ENCODE peak calls at places on chromosomes 2 and 18, in seven cellular contexts. One of them, this sample, is unnamed.

GRCh38 chr2:196758474-196759377 is 40.8 kb downstream of the GTF3C3 start:
- DNase-seq in NCI-H2081: no peak
- DNase-seq in GM03348: peak
- DNase-seq in GM04503: no peak
- DNase-seq in fibroblast of the conjunctiva: peak
- DNase-seq in dermis blood vessel endothelial cell: peak
- DNase-seq in stimulated activated CD4-positive, alpha-beta T cell treated with anti-CD3 and anti-CD28 coated beads, Interleukin-2, amount 100 ng/mL, for 24 hours: no peak
- DNase-seq in this sample: peak

GRCh38 chr2:65402780-65403528 is 29.4 kb downstream of the SPRED2 start:
- DNase-seq in fibroblast of the conjunctiva: peak
- DNase-seq in GM03348: peak
- DNase-seq in GM04503: peak
- DNase-seq in stimulated activated CD4-positive, alpha-beta T cell treated with anti-CD3 and anti-CD28 coated beads, Interleukin-2, amount 100 ng/mL, for 24 hours: no peak
- DNase-seq in dermis blood vessel endothelial cell: no peak
- DNase-seq in NCI-H2081: no peak
- DNase-seq in this sample: no peak

GRCh38 chr18:13378150-13378549 is 159.6 kb downstream of the LDLRAD4 start:
- DNase-seq in stimulated activated CD4-positive, alpha-beta T cell treated with anti-CD3 and anti-CD28 coated beads, Interleukin-2, amount 100 ng/mL, for 24 hours: no peak
- DNase-seq in fibroblast of the conjunctiva: no peak
- DNase-seq in dermis blood vessel endothelial cell: no peak
- DNase-seq in GM03348: no peak
- DNase-seq in GM04503: no peak
- DNase-seq in NCI-H2081: no peak
- DNase-seq in this sample: no peak

GRCh38 chr2:12603781-12604180 is 113.0 kb upstream of the TRIB2 start:
- DNase-seq in NCI-H2081: no peak
- DNase-seq in dermis blood vessel endothelial cell: no peak
- DNase-seq in GM03348: no peak
- DNase-seq in fibroblast of the conjunctiva: no peak
- DNase-seq in stimulated activated CD4-positive, alpha-beta T cell treated with anti-CD3 and anti-CD28 coated beads, Interleukin-2, amount 100 ng/mL, for 24 hours: no peak
- DNase-seq in GM04503: no peak
- DNase-seq in this sample: no peak

GRCh38 chr18:49722472-49722871 is 90.9 kb downstream of the ACAA2 start:
- DNase-seq in GM04503: no peak
- DNase-seq in fibroblast of the conjunctiva: no peak
- DNase-seq in NCI-H2081: no peak
- DNase-seq in dermis blood vessel endothelial cell: no peak
- DNase-seq in stimulated activated CD4-positive, alpha-beta T cell treated with anti-CD3 and anti-CD28 coated beads, Interleukin-2, amount 100 ng/mL, for 24 hours: no peak
- DNase-seq in GM03348: no peak
- DNase-seq in this sample: no peak

GRCh38 chr2:43718530-43719124 is 42.4 kb upstream of the C1GALT1C1L start:
- DNase-seq in dermis blood vessel endothelial cell: no peak
- DNase-seq in GM04503: no peak
- DNase-seq in GM03348: no peak
- DNase-seq in stimulated activated CD4-positive, alpha-beta T cell treated with anti-CD3 and anti-CD28 coated beads, Interleukin-2, amount 100 ng/mL, for 24 hours: no peak
- DNase-seq in fibroblast of the conjunctiva: no peak
- DNase-seq in NCI-H2081: no peak
- DNase-seq in this sample: no peak

GRCh38 chr18:57649536-57650495 is 28.2 kb upstream of the NARS1 start:
- DNase-seq in GM04503: peak
- DNase-seq in fibroblast of the conjunctiva: peak
- DNase-seq in GM03348: peak
- DNase-seq in NCI-H2081: no peak
- DNase-seq in stimulated activated CD4-positive, alpha-beta T cell treated with anti-CD3 and anti-CD28 coated beads, Interleukin-2, amount 100 ng/mL, for 24 hours: no peak
- DNase-seq in dermis blood vessel endothelial cell: peak
- DNase-seq in this sample: no peak

GRCh38 chr2:187228986-187229385 is 219.1 kb downstream of the CALCRL start:
- DNase-seq in NCI-H2081: no peak
- DNase-seq in GM04503: no peak
- DNase-seq in fibroblast of the conjunctiva: no peak
- DNase-seq in dermis blood vessel endothelial cell: no peak
- DNase-seq in GM03348: no peak
- DNase-seq in stimulated activated CD4-positive, alpha-beta T cell treated with anti-CD3 and anti-CD28 coated beads, Interleukin-2, amount 100 ng/mL, for 24 hours: no peak
- DNase-seq in this sample: no peak

GRCh38 chr2:180823546-180824141 is 156.8 kb upstream of the UBE2E3 start:
- DNase-seq in GM04503: peak
- DNase-seq in stimulated activated CD4-positive, alpha-beta T cell treated with anti-CD3 and anti-CD28 coated beads, Interleukin-2, amount 100 ng/mL, for 24 hours: no peak
- DNase-seq in fibroblast of the conjunctiva: peak
- DNase-seq in GM03348: peak
- DNase-seq in NCI-H2081: no peak
- DNase-seq in dermis blood vessel endothelial cell: no peak
- DNase-seq in this sample: no peak

GRCh38 chr2:178109813-178110212 is 2.4 kb upstream of the RBM45 start:
- DNase-seq in NCI-H2081: peak
- DNase-seq in stimulated activated CD4-positive, alpha-beta T cell treated with anti-CD3 and anti-CD28 coated beads, Interleukin-2, amount 100 ng/mL, for 24 hours: no peak
- DNase-seq in GM03348: peak
- DNase-seq in dermis blood vessel endothelial cell: peak
- DNase-seq in GM04503: no peak
- DNase-seq in fibroblast of the conjunctiva: peak
- DNase-seq in this sample: peak

GRCh38 chr2:172555272-172555521 is 693 bp upstream of the PDK1 start:
- DNase-seq in GM04503: no peak
- DNase-seq in fibroblast of the conjunctiva: no peak
- DNase-seq in stimulated activated CD4-positive, alpha-beta T cell treated with anti-CD3 and anti-CD28 coated beads, Interleukin-2, amount 100 ng/mL, for 24 hours: no peak
- DNase-seq in GM03348: no peak
- DNase-seq in NCI-H2081: no peak
- DNase-seq in dermis blood vessel endothelial cell: no peak
- DNase-seq in this sample: no peak

GRCh38 chr2:76391663-76392062 is 680.9 kb upstream of the GCFC2 start:
- DNase-seq in GM03348: no peak
- DNase-seq in fibroblast of the conjunctiva: no peak
- DNase-seq in NCI-H2081: no peak
- DNase-seq in GM04503: no peak
- DNase-seq in stimulated activated CD4-positive, alpha-beta T cell treated with anti-CD3 and anti-CD28 coated beads, Interleukin-2, amount 100 ng/mL, for 24 hours: no peak
- DNase-seq in dermis blood vessel endothelial cell: no peak
- DNase-seq in this sample: no peak

GRCh38 chr18:78647018-78647417 is 332.6 kb upstream of the SALL3 start:
- DNase-seq in GM03348: no peak
- DNase-seq in fibroblast of the conjunctiva: no peak
- DNase-seq in dermis blood vessel endothelial cell: no peak
- DNase-seq in NCI-H2081: no peak
- DNase-seq in GM04503: no peak
- DNase-seq in stimulated activated CD4-positive, alpha-beta T cell treated with anti-CD3 and anti-CD28 coated beads, Interleukin-2, amount 100 ng/mL, for 24 hours: no peak
- DNase-seq in this sample: no peak

GRCh38 chr2:162318280-162319222 is at the start of gene IFIH1:
- DNase-seq in GM03348: peak
- DNase-seq in dermis blood vessel endothelial cell: peak
- DNase-seq in NCI-H2081: peak
- DNase-seq in GM04503: peak
- DNase-seq in fibroblast of the conjunctiva: peak
- DNase-seq in stimulated activated CD4-positive, alpha-beta T cell treated with anti-CD3 and anti-CD28 coated beads, Interleukin-2, amount 100 ng/mL, for 24 hours: peak
- DNase-seq in this sample: peak

GRCh38 chr2:237732790-237733349 is 65.7 kb upstream of the RBM44 start:
- DNase-seq in GM03348: no peak
- DNase-seq in GM04503: no peak
- DNase-seq in stimulated activated CD4-positive, alpha-beta T cell treated with anti-CD3 and anti-CD28 coated beads, Interleukin-2, amount 100 ng/mL, for 24 hours: no peak
- DNase-seq in dermis blood vessel endothelial cell: peak
- DNase-seq in fibroblast of the conjunctiva: no peak
- DNase-seq in NCI-H2081: peak
- DNase-seq in this sample: peak

GRCh38 chr18:10453885-10454772 is at the start of gene APCDD1:
- DNase-seq in fibroblast of the conjunctiva: no peak
- DNase-seq in stimulated activated CD4-positive, alpha-beta T cell treated with anti-CD3 and anti-CD28 coated beads, Interleukin-2, amount 100 ng/mL, for 24 hours: peak
- DNase-seq in NCI-H2081: no peak
- DNase-seq in GM03348: no peak
- DNase-seq in GM04503: no peak
- DNase-seq in dermis blood vessel endothelial cell: peak
- DNase-seq in this sample: no peak

GRCh38 chr2:60991644-60992043 is 25.9 kb upstream of the PEX13 start:
- DNase-seq in GM03348: no peak
- DNase-seq in fibroblast of the conjunctiva: no peak
- DNase-seq in NCI-H2081: no peak
- DNase-seq in GM04503: no peak
- DNase-seq in stimulated activated CD4-positive, alpha-beta T cell treated with anti-CD3 and anti-CD28 coated beads, Interleukin-2, amount 100 ng/mL, for 24 hours: no peak
- DNase-seq in dermis blood vessel endothelial cell: no peak
- DNase-seq in this sample: no peak

GRCh38 chr2:222146488-222146887 is 152.3 kb downstream of the PAX3 start:
- DNase-seq in dermis blood vessel endothelial cell: no peak
- DNase-seq in GM03348: no peak
- DNase-seq in GM04503: no peak
- DNase-seq in stimulated activated CD4-positive, alpha-beta T cell treated with anti-CD3 and anti-CD28 coated beads, Interleukin-2, amount 100 ng/mL, for 24 hours: no peak
- DNase-seq in fibroblast of the conjunctiva: no peak
- DNase-seq in NCI-H2081: no peak
- DNase-seq in this sample: no peak

GRCh38 chr2:74789278-74789677 is 44.6 kb upstream of the HK2 start:
- DNase-seq in stimulated activated CD4-positive, alpha-beta T cell treated with anti-CD3 and anti-CD28 coated beads, Interleukin-2, amount 100 ng/mL, for 24 hours: no peak
- DNase-seq in GM04503: no peak
- DNase-seq in fibroblast of the conjunctiva: no peak
- DNase-seq in GM03348: no peak
- DNase-seq in NCI-H2081: no peak
- DNase-seq in dermis blood vessel endothelial cell: no peak
- DNase-seq in this sample: no peak

GRCh38 chr2:193841389-193842150 is 1646.8 kb upstream of the TMEFF2 start:
- DNase-seq in GM04503: peak
- DNase-seq in GM03348: peak
- DNase-seq in NCI-H2081: no peak
- DNase-seq in stimulated activated CD4-positive, alpha-beta T cell treated with anti-CD3 and anti-CD28 coated beads, Interleukin-2, amount 100 ng/mL, for 24 hours: no peak
- DNase-seq in dermis blood vessel endothelial cell: no peak
- DNase-seq in fibroblast of the conjunctiva: no peak
- DNase-seq in this sample: no peak

GRCh38 chr18:65363006-65363405 is 387.8 kb upstream of the CDH7 start:
- DNase-seq in stimulated activated CD4-positive, alpha-beta T cell treated with anti-CD3 and anti-CD28 coated beads, Interleukin-2, amount 100 ng/mL, for 24 hours: no peak
- DNase-seq in dermis blood vessel endothelial cell: no peak
- DNase-seq in fibroblast of the conjunctiva: no peak
- DNase-seq in NCI-H2081: no peak
- DNase-seq in GM03348: no peak
- DNase-seq in GM04503: no peak
- DNase-seq in this sample: no peak

GRCh38 chr2:12416600-12416999 is 300.1 kb upstream of the TRIB2 start:
- DNase-seq in fibroblast of the conjunctiva: peak
- DNase-seq in dermis blood vessel endothelial cell: peak
- DNase-seq in GM04503: no peak
- DNase-seq in stimulated activated CD4-positive, alpha-beta T cell treated with anti-CD3 and anti-CD28 coated beads, Interleukin-2, amount 100 ng/mL, for 24 hours: peak
- DNase-seq in GM03348: peak
- DNase-seq in NCI-H2081: no peak
- DNase-seq in this sample: no peak

GRCh38 chr18:22238036-22238435 is 68.6 kb downstream of the GATA6 start:
- DNase-seq in stimulated activated CD4-positive, alpha-beta T cell treated with anti-CD3 and anti-CD28 coated beads, Interleukin-2, amount 100 ng/mL, for 24 hours: no peak
- DNase-seq in NCI-H2081: no peak
- DNase-seq in GM03348: no peak
- DNase-seq in dermis blood vessel endothelial cell: no peak
- DNase-seq in GM04503: no peak
- DNase-seq in fibroblast of the conjunctiva: no peak
- DNase-seq in this sample: no peak

GRCh38 chr2:230068658-230069080 is at the start of gene SLC16A14:
- DNase-seq in GM03348: no peak
- DNase-seq in dermis blood vessel endothelial cell: peak
- DNase-seq in fibroblast of the conjunctiva: peak
- DNase-seq in GM04503: no peak
- DNase-seq in NCI-H2081: peak
- DNase-seq in stimulated activated CD4-positive, alpha-beta T cell treated with anti-CD3 and anti-CD28 coated beads, Interleukin-2, amount 100 ng/mL, for 24 hours: no peak
- DNase-seq in this sample: no peak

This sample was measured in dermis microvascular lymphatic vessel endothelial cell.